ENCODE peak calls at places on chromosomes 16 and 17, in seven cellular contexts. N is neural crest cell; F is central memory CD4-positive, alpha-beta T cell; P is NCI-H1105; X is colonic mucosa; C is stimulated activated CD4-positive, alpha-beta T cell treated with anti-CD3 and anti-CD28 coated beads, Interleukin-12 subunit alpha, Interleukin-12 subunit beta, amount 100 ng/mL, for 24 hours; V is posterior cingulate gyrus. M is an unnamed sample.

GRCh38 chr16:20380782-20381181 is 23.8 kb downstream of the PDILT start:
- DNase-seq in N (no peak), F (no peak), P (no peak), X (no peak), C (no peak), V (no peak), M (no peak)

GRCh38 chr16:84703671-84704070 is 3.9 kb downstream of the USP10 start:
- DNase-seq in N (no peak), F (no peak), P (no peak), X (no peak), C (no peak), V (no peak), M (no peak)

GRCh38 chr16:57993452-57993851 is 7.0 kb downstream of the ZNF319 start:
- DNase-seq in N (no peak), F (no peak), P (peak), X (no peak), C (no peak), V (no peak), M (no peak)

GRCh38 chr17:77365584-77366186 is 224.9 kb downstream of the SEC14L1 start:
- DNase-seq in N (no peak), F (no peak), P (no peak), X (peak), C (no peak), V (peak), M (peak)

GRCh38 chr17:47733047-47733413 is at the start of gene TBX21:
- DNase-seq in N (peak), F (peak), P (peak), X (peak), C (peak), V (no peak), M (no peak)

GRCh38 chr16:14302399-14303181 is 231.5 kb downstream of the MRTFB start:
- DNase-seq in N (peak), F (no peak), P (no peak), X (no peak), C (no peak), V (no peak), M (no peak)

GRCh38 chr17:42848093-42848492 is 2.9 kb upstream of the AOC3 start:
- DNase-seq in N (no peak), F (no peak), P (no peak), X (no peak), C (no peak), V (no peak), M (no peak)

GRCh38 chr16:14092579-14092978 is 21.5 kb downstream of the MRTFB start:
- DNase-seq in N (no peak), F (no peak), P (no peak), X (no peak), C (no peak), V (no peak), M (no peak)

GRCh38 chr17:57370583-57370982 is 114.3 kb downstream of the MSI2 start:
- DNase-seq in N (no peak), F (no peak), P (no peak), X (no peak), C (no peak), V (no peak), M (no peak)

GRCh38 chr16:15704545-15704987 is 54.5 kb downstream of the NDE1 start:
- DNase-seq in N (peak), F (peak), P (peak), X (peak), C (peak), V (peak), M (no peak)

GRCh38 chr16:47392114-47392513 is 68.7 kb downstream of the ITFG1 start:
- DNase-seq in N (no peak), F (no peak), P (no peak), X (no peak), C (no peak), V (no peak), M (no peak)

GRCh38 chr17:63700528-63701441 is 860 bp upstream of the LIMD2 start:
- DNase-seq in N (no peak), F (peak), P (peak), X (no peak), C (no peak), V (peak), M (peak)

GRCh38 chr16:11016993-11017392 is 72.6 kb downstream of the CLEC16A start:
- DNase-seq in N (no peak), F (no peak), P (no peak), X (peak), C (no peak), V (no peak), M (no peak)

GRCh38 chr16:10840703-10841102 is 22.1 kb upstream of the TVP23A start:
- DNase-seq in N (no peak), F (no peak), P (no peak), X (no peak), C (no peak), V (no peak), M (no peak)

GRCh38 chr17:17098426-17099035 is 56.3 kb downstream of the MPRIP start:
- DNase-seq in N (peak), F (no peak), P (no peak), X (peak), C (no peak), V (no peak), M (peak)

GRCh38 chr16:16131204-16131603 is 92.1 kb downstream of the ABCC6 start:
- DNase-seq in N (no peak), F (no peak), P (no peak), X (no peak), C (no peak), V (no peak), M (no peak)

GRCh38 chr16:10906482-10906881 is 29.5 kb downstream of the CIITA start:
- DNase-seq in N (no peak), F (no peak), P (no peak), X (no peak), C (no peak), V (no peak), M (no peak)

GRCh38 chr16:54062361-54063346 is 223.9 kb downstream of the IRX3 start:
- DNase-seq in N (no peak), F (no peak), P (peak), X (no peak), C (no peak), V (no peak), M (no peak)